ENCODE peak calls at places on chromosomes 6 and 20, in four cellular contexts. One of them, this sample, is unnamed. For H3K4me1, the result is how much of the 10 kb centered on the place peaks cover.

GRCh38 chr20:50980851-50981713 is 22.5 kb downstream of the MOCS3 start:
- DNase-seq in BE2C: peak
- DNase-seq in neural progenitor cell: peak
- DNase-seq in SK-N-SH: peak
- DNase-seq in this sample: peak

GRCh38 chr6:106975699-106976032 is 1.1 kb upstream of the CD24 start:
- DNase-seq in BE2C: no peak
- DNase-seq in neural progenitor cell: peak
- DNase-seq in SK-N-SH: peak
- DNase-seq in this sample: peak

GRCh38 chr6:13355043-13355945 is 27.0 kb upstream of the TBC1D7 start:
- DNase-seq in BE2C: no peak
- DNase-seq in SK-N-SH: no peak
- DNase-seq in neural progenitor cell: no peak
- DNase-seq in this sample: no peak

GRCh38 chr20:33399924-33400323 is 1.4 kb downstream of the CDK5RAP1 start:
- DNase-seq in BE2C: no peak
- DNase-seq in SK-N-SH: no peak
- DNase-seq in neural progenitor cell: peak
- DNase-seq in this sample: no peak

GRCh38 chr20:2521369-2522305 is 12.9 kb upstream of the ZNF343 start:
- DNase-seq in SK-N-SH: peak
- DNase-seq in neural progenitor cell: peak
- DNase-seq in BE2C: peak
- DNase-seq in this sample: peak

GRCh38 chr20:17372831-17373440 is 146.1 kb downstream of the PCSK2 start:
- DNase-seq in neural progenitor cell: no peak
- DNase-seq in BE2C: no peak
- DNase-seq in SK-N-SH: no peak
- DNase-seq in this sample: no peak

GRCh38 chr20:51918561-51918960 is 116.2 kb upstream of the SALL4 start:
- DNase-seq in SK-N-SH: no peak
- DNase-seq in neural progenitor cell: no peak
- DNase-seq in BE2C: no peak
- DNase-seq in this sample: no peak

GRCh38 chr6:26033942-26034354 is 53.3 kb upstream of the HFE start:
- DNase-seq in neural progenitor cell: peak
- DNase-seq in SK-N-SH: no peak
- DNase-seq in BE2C: no peak
- DNase-seq in this sample: peak

GRCh38 chr6:5335020-5335419 is 73.7 kb downstream of the FARS2 start:
- DNase-seq in neural progenitor cell: no peak
- DNase-seq in SK-N-SH: no peak
- DNase-seq in BE2C: no peak
- DNase-seq in this sample: no peak

GRCh38 chr6:41226752-41227151 is 1.4 kb upstream of the TREML4 start:
- DNase-seq in neural progenitor cell: no peak
- DNase-seq in SK-N-SH: no peak
- DNase-seq in BE2C: no peak
- DNase-seq in this sample: no peak

GRCh38 chr20:3203315-3204123 is 963 bp downstream of the DDRGK1 start:
- DNase-seq in SK-N-SH: peak
- DNase-seq in BE2C: no peak
- DNase-seq in neural progenitor cell: peak
- DNase-seq in this sample: peak

GRCh38 chr6:132392292-132392691 is 9.0 kb downstream of the MOXD1 start:
- DNase-seq in BE2C: no peak
- DNase-seq in SK-N-SH: no peak
- DNase-seq in neural progenitor cell: no peak
- DNase-seq in this sample: peak

GRCh38 chr6:158441639-158442308 is 118.1 kb upstream of the TMEM181 start:
- DNase-seq in neural progenitor cell: no peak
- DNase-seq in BE2C: peak
- DNase-seq in SK-N-SH: peak
- DNase-seq in this sample: no peak

GRCh38 chr6:37538107-37538506 is 38.4 kb upstream of the CCDC167 start:
- DNase-seq in BE2C: peak
- DNase-seq in SK-N-SH: no peak
- DNase-seq in neural progenitor cell: no peak
- DNase-seq in this sample: peak

GRCh38 chr6:84019171-84019570 is 14.4 kb upstream of the MRAP2 start:
- DNase-seq in BE2C: no peak
- DNase-seq in neural progenitor cell: no peak
- DNase-seq in SK-N-SH: no peak
- DNase-seq in this sample: peak

GRCh38 chr6:36334343-36334742 is 2.3 kb downstream of the BNIP5 start:
- DNase-seq in neural progenitor cell: no peak
- DNase-seq in BE2C: no peak
- DNase-seq in SK-N-SH: no peak
- DNase-seq in this sample: no peak

GRCh38 chr6:108650781-108651180 is 90.1 kb downstream of the FOXO3 start:
- DNase-seq in neural progenitor cell: no peak
- DNase-seq in SK-N-SH: no peak
- DNase-seq in BE2C: no peak
- DNase-seq in this sample: no peak

GRCh38 chr20:32737371-32738223 is 5.7 kb downstream of the COMMD7 start:
- DNase-seq in SK-N-SH: no peak
- DNase-seq in neural progenitor cell: no peak
- DNase-seq in BE2C: no peak
- DNase-seq in this sample: no peak

GRCh38 chr6:124823240-124824105 is 138.8 kb upstream of the RNF217 start:
- DNase-seq in neural progenitor cell: no peak
- DNase-seq in BE2C: no peak
- DNase-seq in SK-N-SH: no peak
- DNase-seq in this sample: no peak

GRCh38 chr6:146990821-146991798 is 213.1 kb upstream of the STXBP5 start:
- DNase-seq in BE2C: no peak
- DNase-seq in SK-N-SH: no peak
- DNase-seq in neural progenitor cell: no peak
- DNase-seq in this sample: no peak

GRCh38 chr6:38720295-38720694 is 5.2 kb downstream of the DNAH8 start:
- DNase-seq in SK-N-SH: no peak
- DNase-seq in BE2C: no peak
- DNase-seq in neural progenitor cell: peak
- DNase-seq in this sample: peak

GRCh38 chr20:61094581-61094980 is 157.5 kb upstream of the CDH4 start:
- DNase-seq in SK-N-SH: no peak
- DNase-seq in BE2C: no peak
- DNase-seq in neural progenitor cell: no peak
- DNase-seq in this sample: no peak

GRCh38 chr6:152636675-152637421 is at the start of gene SYNE1:
- DNase-seq in SK-N-SH: peak
- DNase-seq in BE2C: peak
- DNase-seq in neural progenitor cell: peak
- DNase-seq in this sample: peak

GRCh38 chr20:46715292-46715756 is 5.9 kb downstream of the SLC2A10 start:
- DNase-seq in neural progenitor cell: peak
- DNase-seq in SK-N-SH: no peak
- DNase-seq in BE2C: no peak
- DNase-seq in this sample: peak

GRCh38 chr6:150492507-150492906 is 107.2 kb upstream of the PLEKHG1 start:
- DNase-seq in SK-N-SH: no peak
- DNase-seq in BE2C: peak
- DNase-seq in neural progenitor cell: no peak
- DNase-seq in this sample: peak

GRCh38 chr6:29537714-29538403 is 21.7 kb downstream of the UBD start:
- DNase-seq in BE2C: no peak
- DNase-seq in SK-N-SH: no peak
- DNase-seq in neural progenitor cell: no peak
- DNase-seq in this sample: no peak

GRCh38 chr6:101544286-101544685 is 150.8 kb downstream of the GRIK2 start:
- DNase-seq in neural progenitor cell: no peak
- DNase-seq in BE2C: no peak
- DNase-seq in SK-N-SH: no peak
- DNase-seq in this sample: no peak

GRCh38 chr6:166644631-166645030 is 17.6 kb upstream of the RPS6KA2 start:
- DNase-seq in BE2C: no peak
- DNase-seq in SK-N-SH: no peak
- DNase-seq in neural progenitor cell: no peak
- DNase-seq in this sample: no peak

GRCh38 chr6:134170844-134171243 is 118.4 kb upstream of the SLC2A12 start:
- DNase-seq in BE2C: peak
- DNase-seq in SK-N-SH: no peak
- DNase-seq in neural progenitor cell: peak
- DNase-seq in this sample: no peak

DNA sequence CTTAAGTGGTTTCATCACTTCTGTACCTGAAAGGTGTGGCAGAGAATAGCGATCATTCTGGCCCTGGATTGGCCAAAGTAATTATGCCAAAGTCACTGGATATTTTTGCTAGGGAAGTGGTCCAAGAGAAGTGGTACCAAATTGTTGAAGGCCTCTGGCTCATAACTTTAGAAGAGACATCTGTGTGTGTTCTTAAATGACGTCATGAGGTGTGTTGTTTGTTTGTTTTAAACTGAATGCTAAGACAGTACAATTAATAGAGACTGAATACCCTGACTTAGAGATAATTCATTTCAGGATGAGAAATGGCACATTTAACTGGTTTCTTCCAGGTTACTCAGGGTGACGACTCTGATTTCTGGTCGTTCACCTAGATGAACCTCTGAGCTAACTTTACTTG is 3.3 kb downstream of the VAPB start:
- DNase-seq in SK-N-SH: no peak
- DNase-seq in BE2C: no peak
- DNase-seq in neural progenitor cell: no peak
- DNase-seq in this sample: no peak
- H3K4me1 ChIP-seq in SK-N-SH: under half
- H3K4me1 ChIP-seq in BE2C: under half
- H3K4me1 ChIP-seq in neural progenitor cell: under half
- H3K4me1 ChIP-seq in this sample: under half

GRCh38 chr20:38842558-38842981 is 37.1 kb downstream of the PPP1R16B start:
- DNase-seq in SK-N-SH: no peak
- DNase-seq in neural progenitor cell: no peak
- DNase-seq in BE2C: no peak
- DNase-seq in this sample: peak

GRCh38 chr20:38840894-38841470 is 35.5 kb downstream of the PPP1R16B start:
- DNase-seq in BE2C: no peak
- DNase-seq in SK-N-SH: no peak
- DNase-seq in neural progenitor cell: no peak
- DNase-seq in this sample: no peak

GRCh38 chr20:38840053-38840893 is 34.8 kb downstream of the PPP1R16B start:
- DNase-seq in SK-N-SH: no peak
- DNase-seq in neural progenitor cell: no peak
- DNase-seq in BE2C: no peak
- DNase-seq in this sample: no peak

GRCh38 chr20:38842017-38842416 is 36.5 kb downstream of the PPP1R16B start:
- DNase-seq in neural progenitor cell: no peak
- DNase-seq in SK-N-SH: no peak
- DNase-seq in BE2C: no peak
- DNase-seq in this sample: no peak

GRCh38 chr20:38841570-38841969 is 36.1 kb downstream of the PPP1R16B start:
- DNase-seq in SK-N-SH: no peak
- DNase-seq in neural progenitor cell: no peak
- DNase-seq in BE2C: no peak
- DNase-seq in this sample: no peak
- H3K4me1 ChIP-seq in SK-N-SH: under half
- H3K4me1 ChIP-seq in neural progenitor cell: under half
- H3K4me1 ChIP-seq in BE2C: under half
- H3K4me1 ChIP-seq in this sample: under half

GRCh38 chr6:126034671-126035070 is 48.3 kb downstream of the TRMT11 start:
- DNase-seq in SK-N-SH: no peak
- DNase-seq in neural progenitor cell: no peak
- DNase-seq in BE2C: no peak
- DNase-seq in this sample: no peak
- H3K4me1 ChIP-seq in SK-N-SH: under half
- H3K4me1 ChIP-seq in neural progenitor cell: under half
- H3K4me1 ChIP-seq in BE2C: under half
- H3K4me1 ChIP-seq in this sample: under half

DNA sequence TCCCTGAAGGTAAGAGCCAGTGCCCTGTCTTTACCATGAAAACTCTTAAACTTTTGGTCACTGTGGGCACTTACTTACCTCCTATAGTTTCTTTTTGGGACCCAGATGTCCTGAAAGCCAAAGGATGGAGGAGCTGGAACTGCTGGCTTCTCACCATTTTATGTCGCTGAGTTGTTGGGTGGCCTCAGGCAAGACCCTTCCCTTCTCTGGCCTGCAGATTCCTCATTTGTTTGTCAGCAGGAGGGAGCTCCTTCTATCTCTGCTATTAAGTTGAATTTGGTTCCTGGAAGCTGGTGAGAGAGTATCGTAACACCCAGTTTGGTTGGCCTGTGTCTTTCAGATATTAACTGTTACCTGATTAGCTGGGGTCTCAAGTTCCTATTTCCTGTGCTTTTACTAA is 68.2 kb upstream of the MYL9 start:
- DNase-seq in neural progenitor cell: no peak
- DNase-seq in SK-N-SH: no peak
- DNase-seq in BE2C: no peak
- DNase-seq in this sample: no peak
- H3K4me1 ChIP-seq in neural progenitor cell: under half
- H3K4me1 ChIP-seq in SK-N-SH: under half
- H3K4me1 ChIP-seq in BE2C: under half
- H3K4me1 ChIP-seq in this sample: under half

This sample was measured in GM23338.